ENCODE peak calls at places on chromosomes 3 and 15, in eight cellular contexts. One of them, this sample, is unnamed.

GRCh38 chr3:62727576-62727975 is 147.6 kb downstream of the CADPS start:
- DNase-seq in cardiac muscle cell: peak
- DNase-seq in Caco-2: no peak
- DNase-seq in H9: no peak
- DNase-seq in GM20000: no peak
- DNase-seq in foreskin keratinocyte: peak
- DNase-seq in HFFc6: no peak
- DNase-seq in tibial artery: no peak
- DNase-seq in this sample: no peak

GRCh38 chr3:140296796-140297352 is 361.9 kb downstream of the CLSTN2 start:
- DNase-seq in cardiac muscle cell: peak
- DNase-seq in Caco-2: no peak
- DNase-seq in H9: no peak
- DNase-seq in GM20000: no peak
- DNase-seq in foreskin keratinocyte: no peak
- DNase-seq in HFFc6: no peak
- DNase-seq in tibial artery: no peak
- DNase-seq in this sample: no peak

GRCh38 chr3:134860141-134860540 is 65.1 kb downstream of the EPHB1 start:
- DNase-seq in cardiac muscle cell: no peak
- DNase-seq in Caco-2: no peak
- DNase-seq in H9: no peak
- DNase-seq in GM20000: no peak
- DNase-seq in foreskin keratinocyte: no peak
- DNase-seq in HFFc6: no peak
- DNase-seq in tibial artery: no peak
- DNase-seq in this sample: no peak

GRCh38 chr15:44148580-44148979 is 46.5 kb downstream of the FRMD5 start:
- DNase-seq in cardiac muscle cell: no peak
- DNase-seq in Caco-2: no peak
- DNase-seq in H9: no peak
- DNase-seq in GM20000: no peak
- DNase-seq in foreskin keratinocyte: no peak
- DNase-seq in HFFc6: no peak
- DNase-seq in tibial artery: no peak
- DNase-seq in this sample: no peak

GRCh38 chr3:29144807-29145206 is 136.1 kb upstream of the RBMS3 start:
- DNase-seq in cardiac muscle cell: peak
- DNase-seq in Caco-2: no peak
- DNase-seq in H9: no peak
- DNase-seq in GM20000: no peak
- DNase-seq in foreskin keratinocyte: peak
- DNase-seq in HFFc6: peak
- DNase-seq in tibial artery: no peak
- DNase-seq in this sample: no peak

GRCh38 chr3:88744896-88745295 is 362.5 kb upstream of the EPHA3 start:
- DNase-seq in cardiac muscle cell: no peak
- DNase-seq in Caco-2: no peak
- DNase-seq in H9: no peak
- DNase-seq in GM20000: no peak
- DNase-seq in foreskin keratinocyte: no peak
- DNase-seq in HFFc6: no peak
- DNase-seq in tibial artery: no peak
- DNase-seq in this sample: no peak

GRCh38 chr3:18512007-18512406 is 86.9 kb upstream of the SATB1 start:
- DNase-seq in cardiac muscle cell: no peak
- DNase-seq in Caco-2: no peak
- DNase-seq in H9: no peak
- DNase-seq in GM20000: no peak
- DNase-seq in foreskin keratinocyte: no peak
- DNase-seq in HFFc6: no peak
- DNase-seq in tibial artery: no peak
- DNase-seq in this sample: no peak

GRCh38 chr15:56794150-56794922 is 61.0 kb upstream of the ZNF280D start:
- DNase-seq in cardiac muscle cell: peak
- DNase-seq in Caco-2: no peak
- DNase-seq in H9: no peak
- DNase-seq in GM20000: no peak
- DNase-seq in foreskin keratinocyte: no peak
- DNase-seq in HFFc6: no peak
- DNase-seq in tibial artery: no peak
- DNase-seq in this sample: no peak

GRCh38 chr3:116322761-116323160 is 122.5 kb downstream of the LSAMP start:
- DNase-seq in cardiac muscle cell: no peak
- DNase-seq in Caco-2: no peak
- DNase-seq in H9: no peak
- DNase-seq in GM20000: no peak
- DNase-seq in foreskin keratinocyte: no peak
- DNase-seq in HFFc6: no peak
- DNase-seq in tibial artery: no peak
- DNase-seq in this sample: no peak

GRCh38 chr3:190619353-190619752 is 105.5 kb downstream of the IL1RAP start:
- DNase-seq in cardiac muscle cell: no peak
- DNase-seq in Caco-2: no peak
- DNase-seq in H9: no peak
- DNase-seq in GM20000: no peak
- DNase-seq in foreskin keratinocyte: no peak
- DNase-seq in HFFc6: no peak
- DNase-seq in tibial artery: no peak
- DNase-seq in this sample: no peak

GRCh38 chr15:72358121-72358520 is 17.7 kb downstream of the HEXA start:
- DNase-seq in cardiac muscle cell: no peak
- DNase-seq in Caco-2: no peak
- DNase-seq in H9: no peak
- DNase-seq in GM20000: no peak
- DNase-seq in foreskin keratinocyte: no peak
- DNase-seq in HFFc6: no peak
- DNase-seq in tibial artery: no peak
- DNase-seq in this sample: no peak

GRCh38 chr15:27770086-27770607 is 329.0 kb downstream of the OCA2 start:
- DNase-seq in cardiac muscle cell: no peak
- DNase-seq in Caco-2: no peak
- DNase-seq in H9: no peak
- DNase-seq in GM20000: no peak
- DNase-seq in foreskin keratinocyte: no peak
- DNase-seq in HFFc6: no peak
- DNase-seq in tibial artery: no peak
- DNase-seq in this sample: no peak

GRCh38 chr3:5304789-5305680 is 117.5 kb downstream of the EDEM1 start:
- DNase-seq in cardiac muscle cell: peak
- DNase-seq in Caco-2: peak
- DNase-seq in H9: peak
- DNase-seq in GM20000: peak
- DNase-seq in foreskin keratinocyte: peak
- DNase-seq in HFFc6: peak
- DNase-seq in tibial artery: no peak
- DNase-seq in this sample: peak

DNA sequence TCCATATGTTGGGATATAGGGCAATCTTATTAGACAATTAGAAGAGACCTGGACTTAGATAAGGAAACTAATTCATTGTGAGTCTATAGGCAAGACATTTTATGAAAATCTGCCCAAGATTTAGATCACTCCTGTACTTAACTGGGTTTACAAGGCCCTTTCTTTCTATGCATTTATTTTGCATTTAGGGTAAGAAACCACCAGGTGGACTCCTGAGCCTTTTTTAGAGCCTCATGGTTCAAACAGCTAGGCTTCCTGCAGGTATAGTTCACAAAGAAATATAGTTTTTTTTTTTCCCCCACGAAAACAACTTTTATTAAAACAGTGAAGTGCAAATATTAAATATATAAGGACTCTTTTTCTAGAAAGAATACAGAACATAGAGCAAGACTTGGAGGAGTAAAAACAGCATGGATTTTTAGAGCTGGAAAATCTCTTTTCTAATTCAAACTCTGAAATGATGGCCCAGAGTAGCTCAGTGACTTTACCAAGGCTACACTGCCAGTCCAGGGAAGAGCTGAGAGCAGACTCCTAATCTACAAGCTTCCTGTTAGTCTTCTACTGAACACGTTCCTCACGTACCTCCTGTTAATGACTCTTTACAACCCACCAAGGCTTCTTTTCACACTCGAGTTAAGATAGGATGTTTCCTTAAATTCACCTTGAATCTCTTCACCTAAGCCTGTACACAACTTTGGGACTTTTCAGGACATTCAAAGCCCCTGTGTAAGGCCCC is 401.0 kb upstream of the ATP11B start:
- DNase-seq in cardiac muscle cell: no peak
- DNase-seq in Caco-2: no peak
- DNase-seq in H9: no peak
- DNase-seq in GM20000: no peak
- DNase-seq in foreskin keratinocyte: no peak
- DNase-seq in HFFc6: no peak
- DNase-seq in tibial artery: no peak
- DNase-seq in this sample: no peak
- TF ChIP-seq CTCF in cardiac muscle cell: no peak
- TF ChIP-seq CTCF in Caco-2: no peak
- TF ChIP-seq CTCF in H9: peak
- TF ChIP-seq CTCF in GM20000: no peak
- TF ChIP-seq CTCF in foreskin keratinocyte: peak
- TF ChIP-seq CTCF in HFFc6: no peak
- TF ChIP-seq CTCF in tibial artery: no peak
- TF ChIP-seq CTCF in this sample: peak

GRCh38 chr3:96027718-96028117 is 786.7 kb upstream of the EPHA6 start:
- DNase-seq in cardiac muscle cell: no peak
- DNase-seq in Caco-2: no peak
- DNase-seq in H9: no peak
- DNase-seq in GM20000: no peak
- DNase-seq in foreskin keratinocyte: no peak
- DNase-seq in HFFc6: no peak
- DNase-seq in tibial artery: no peak
- DNase-seq in this sample: no peak
- TF ChIP-seq CTCF in cardiac muscle cell: no peak
- TF ChIP-seq CTCF in Caco-2: no peak
- TF ChIP-seq CTCF in H9: no peak
- TF ChIP-seq CTCF in GM20000: no peak
- TF ChIP-seq CTCF in foreskin keratinocyte: no peak
- TF ChIP-seq CTCF in HFFc6: no peak
- TF ChIP-seq CTCF in tibial artery: no peak
- TF ChIP-seq CTCF in this sample: no peak

DNA sequence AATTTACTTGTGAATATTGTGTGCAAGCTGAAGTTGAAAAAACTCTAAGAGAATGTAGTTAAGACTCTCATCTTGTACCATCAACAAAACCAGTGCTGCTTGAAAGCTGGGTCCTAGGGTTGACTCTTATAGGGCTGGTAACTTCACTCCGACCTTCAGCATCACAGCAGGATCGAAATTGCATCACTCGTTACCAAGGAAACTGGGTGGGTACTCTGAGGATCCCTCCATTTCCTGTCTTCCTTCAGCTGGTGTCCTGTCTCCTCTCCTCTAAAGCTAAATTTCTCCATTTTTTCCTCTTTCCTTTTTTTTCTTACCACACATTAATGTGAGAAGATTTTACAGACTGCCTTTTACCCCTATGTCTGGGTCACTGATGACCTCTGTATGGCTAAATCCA is 3.0 kb upstream of the APH1B start:
- DNase-seq in cardiac muscle cell: no peak
- DNase-seq in Caco-2: no peak
- DNase-seq in H9: peak
- DNase-seq in GM20000: no peak
- DNase-seq in foreskin keratinocyte: no peak
- DNase-seq in HFFc6: no peak
- DNase-seq in tibial artery: no peak
- DNase-seq in this sample: no peak
- TF ChIP-seq CTCF in cardiac muscle cell: no peak
- TF ChIP-seq CTCF in Caco-2: no peak
- TF ChIP-seq CTCF in H9: no peak
- TF ChIP-seq CTCF in GM20000: no peak
- TF ChIP-seq CTCF in foreskin keratinocyte: no peak
- TF ChIP-seq CTCF in HFFc6: no peak
- TF ChIP-seq CTCF in tibial artery: no peak
- TF ChIP-seq CTCF in this sample: no peak

GRCh38 chr3:132596326-132596725 is 744 bp upstream of the ACKR4 start:
- DNase-seq in cardiac muscle cell: no peak
- DNase-seq in Caco-2: no peak
- DNase-seq in H9: no peak
- DNase-seq in GM20000: no peak
- DNase-seq in foreskin keratinocyte: no peak
- DNase-seq in HFFc6: no peak
- DNase-seq in tibial artery: no peak
- DNase-seq in this sample: no peak

GRCh38 chr3:132596816-132597433 is at the start of gene ACKR4:
- DNase-seq in cardiac muscle cell: peak
- DNase-seq in Caco-2: no peak
- DNase-seq in H9: no peak
- DNase-seq in GM20000: peak
- DNase-seq in foreskin keratinocyte: no peak
- DNase-seq in HFFc6: no peak
- DNase-seq in tibial artery: no peak
- DNase-seq in this sample: no peak

GRCh38 chr3:132595036-132595435 is 2.0 kb upstream of the ACKR4 start:
- DNase-seq in cardiac muscle cell: peak
- DNase-seq in Caco-2: no peak
- DNase-seq in H9: peak
- DNase-seq in GM20000: no peak
- DNase-seq in foreskin keratinocyte: peak
- DNase-seq in HFFc6: peak
- DNase-seq in tibial artery: no peak
- DNase-seq in this sample: no peak

GRCh38 chr3:132597660-132598059 is 590 bp downstream of the ACKR4 start:
- DNase-seq in cardiac muscle cell: no peak
- DNase-seq in Caco-2: no peak
- DNase-seq in H9: no peak
- DNase-seq in GM20000: no peak
- DNase-seq in foreskin keratinocyte: no peak
- DNase-seq in HFFc6: no peak
- DNase-seq in tibial artery: no peak
- DNase-seq in this sample: no peak

GRCh38 chr3:132598181-132598580 is 1.1 kb downstream of the ACKR4 start:
- DNase-seq in cardiac muscle cell: no peak
- DNase-seq in Caco-2: no peak
- DNase-seq in H9: no peak
- DNase-seq in GM20000: no peak
- DNase-seq in foreskin keratinocyte: no peak
- DNase-seq in HFFc6: no peak
- DNase-seq in tibial artery: no peak
- DNase-seq in this sample: no peak
- TF ChIP-seq CTCF in cardiac muscle cell: no peak
- TF ChIP-seq CTCF in Caco-2: no peak
- TF ChIP-seq CTCF in H9: no peak
- TF ChIP-seq CTCF in GM20000: no peak
- TF ChIP-seq CTCF in foreskin keratinocyte: no peak
- TF ChIP-seq CTCF in HFFc6: no peak
- TF ChIP-seq CTCF in tibial artery: no peak
- TF ChIP-seq CTCF in this sample: no peak